ENCODE peak calls at places on chromosomes 12 and 14, in four cellular contexts. G, M, U and R are unnamed samples.

GRCh38 chr12:19867151-19867550 is 427.9 kb downstream of the AEBP2 start:
- DNase-seq in G (no peak), M (no peak), U (no peak), R (no peak)

GRCh38 chr12:118164798-118165486 is 29.0 kb downstream of the PEBP1 start:
- DNase-seq in G (no peak), M (no peak), U (peak), R (peak)

GRCh38 chr12:8088574-8088973 is 6.5 kb downstream of the NECAP1 start:
- DNase-seq in M (no peak), U (no peak), G (no peak), R (no peak)

GRCh38 chr12:22544038-22544979 is at the start of gene C2CD5:
- DNase-seq in U (peak), G (peak), M (peak), R (peak)

GRCh38 chr14:49553106-49553505 is 33.1 kb downstream of the RPS29 start:
- DNase-seq in M (no peak), G (no peak), U (no peak), R (no peak)

GRCh38 chr14:56248442-56248841 is 130.2 kb downstream of the PELI2 start:
- DNase-seq in G (no peak), M (no peak), U (no peak), R (no peak)

GRCh38 chr14:65190312-65190711 is 88.0 kb upstream of the MAX start:
- DNase-seq in U (no peak), G (no peak), M (no peak), R (no peak)

GRCh38 chr14:93927746-93928145 is 602 bp downstream of the FAM181A start:
- DNase-seq in U (no peak), G (no peak), M (no peak), R (no peak)

GRCh38 chr12:124509676-124510300 is 57.6 kb downstream of the NCOR2 start:
- DNase-seq in G (no peak), U (peak), M (peak), R (peak)

GRCh38 chr14:100433428-100433814 is 110.3 kb downstream of the SLC25A47 start:
- DNase-seq in G (no peak), U (no peak), M (no peak), R (no peak)

GRCh38 chr12:51889216-51890134 is 1.6 kb downstream of the ANKRD33 start:
- DNase-seq in G (no peak), U (no peak), M (no peak), R (no peak)
- TF ChIP-seq CTCF in G (peak), U (peak), M (no peak), R (peak)

GRCh38 chr14:105066285-105067071 is 1.2 kb upstream of the GPR132 start:
- DNase-seq in M (no peak), U (no peak), G (peak), R (no peak)
- H3K4me3 ChIP-seq in M (no peak), U (no peak), G (no peak), R (no peak)

GRCh38 chr14:23115918-23116317 is 3.1 kb downstream of the CEBPE start:
- DNase-seq in M (no peak), U (no peak), G (no peak), R (no peak)

GRCh38 chr14:23114120-23114458 is 5.0 kb downstream of the CEBPE start:
- DNase-seq in U (no peak), M (no peak), G (no peak), R (no peak)

GRCh38 chr14:23113346-23114119 is 5.5 kb downstream of the CEBPE start:
- DNase-seq in U (no peak), M (no peak), G (no peak), R (peak)

GRCh38 chr14:23115492-23115850 is 3.6 kb downstream of the CEBPE start:
- DNase-seq in G (no peak), M (no peak), U (no peak), R (no peak)

GRCh38 chr14:23114669-23115491 is 4.2 kb downstream of the CEBPE start:
- DNase-seq in M (no peak), G (peak), U (peak), R (peak)
- TF ChIP-seq CTCF in M (no peak), G (no peak), U (peak), R (no peak)

GRCh38 chr12:57146092-57146491 is 1.3 kb downstream of the LRP1-AS start:
- DNase-seq in M (no peak), U (no peak), G (no peak), R (no peak)

GRCh38 chr12:57147641-57147944 is 174 bp upstream of the LRP1-AS start:
- DNase-seq in M (no peak), G (no peak), U (peak), R (peak)

GRCh38 chr12:57145460-57146059 is 1.9 kb downstream of the LRP1-AS start:
- DNase-seq in M (no peak), U (no peak), G (no peak), R (no peak)

GRCh38 chr12:57148469-57149308 is 1.3 kb upstream of the LRP1-AS start:
- DNase-seq in M (peak), G (peak), U (no peak), R (peak)

DNA sequence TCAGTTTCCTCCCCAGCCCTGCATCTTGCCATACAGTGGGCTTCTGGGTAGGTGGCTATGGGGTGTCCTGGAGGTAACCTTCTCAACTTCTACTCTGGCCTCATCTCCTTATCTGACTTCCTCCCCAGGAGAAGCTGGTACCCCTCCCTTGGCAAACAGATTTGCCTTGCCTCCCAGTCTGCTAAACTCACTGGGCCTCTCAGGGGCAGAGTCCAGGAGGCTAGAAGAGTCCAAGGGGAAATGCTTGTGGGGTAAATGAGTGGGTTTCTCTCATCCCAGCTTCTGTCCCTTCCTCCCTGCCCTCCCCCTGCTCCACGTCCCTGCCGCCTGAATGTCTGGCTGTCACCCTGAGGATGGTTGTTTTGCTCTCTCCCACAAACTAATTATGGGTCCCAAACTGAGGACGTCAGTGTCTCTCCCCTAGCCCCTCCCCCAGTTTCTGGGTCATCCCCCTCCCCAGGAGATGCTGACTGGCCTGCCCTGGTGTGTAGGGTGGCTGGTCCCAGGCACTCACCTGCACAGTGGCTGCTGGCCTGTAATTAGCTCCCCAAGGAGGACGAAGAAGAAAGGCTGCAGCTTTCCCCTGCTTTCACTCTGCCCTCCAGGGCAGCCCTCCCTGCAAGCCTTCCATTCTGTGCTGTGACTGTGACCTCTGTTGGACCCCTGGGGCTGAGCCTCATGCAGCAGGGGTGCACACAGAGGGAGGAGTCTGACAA is at the start of gene LRP1-AS:
- DNase-seq in U (no peak), M (no peak), G (no peak), R (no peak)
- H3K4me3 ChIP-seq in U (no peak), M (no peak), G (no peak), R (no peak)

DNA sequence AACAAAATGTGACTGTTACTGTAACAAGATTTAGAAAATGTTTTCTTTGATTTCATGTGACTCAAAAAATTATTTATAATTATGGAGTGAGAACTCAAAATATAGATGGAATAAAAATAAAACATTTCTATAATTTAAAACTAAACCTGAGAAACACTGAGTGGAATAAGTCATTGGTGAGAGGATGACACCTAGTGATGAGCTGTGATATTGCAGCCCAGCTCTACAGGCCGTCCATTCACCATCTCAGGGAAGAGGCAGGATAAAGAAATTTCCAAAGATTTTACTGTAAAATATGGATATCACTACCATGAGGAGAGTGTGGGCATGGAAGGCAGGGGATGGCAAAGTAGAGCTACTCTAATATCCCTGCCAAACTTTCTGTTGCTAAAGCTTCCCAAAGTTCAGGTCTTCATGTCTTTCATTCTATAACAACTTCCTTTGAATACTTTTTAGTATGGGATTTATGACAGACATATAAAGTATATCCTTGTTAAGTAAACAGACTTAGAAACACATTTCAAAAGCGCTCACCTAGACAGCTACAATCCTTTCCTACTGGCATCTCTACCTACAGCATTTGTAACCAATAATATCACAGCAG is 308.0 kb downstream of the ITPR2 start:
- DNase-seq in M (peak), U (peak), G (no peak), R (peak)
- TF ChIP-seq CTCF in M (peak), U (peak), G (peak), R (peak)

DNA sequence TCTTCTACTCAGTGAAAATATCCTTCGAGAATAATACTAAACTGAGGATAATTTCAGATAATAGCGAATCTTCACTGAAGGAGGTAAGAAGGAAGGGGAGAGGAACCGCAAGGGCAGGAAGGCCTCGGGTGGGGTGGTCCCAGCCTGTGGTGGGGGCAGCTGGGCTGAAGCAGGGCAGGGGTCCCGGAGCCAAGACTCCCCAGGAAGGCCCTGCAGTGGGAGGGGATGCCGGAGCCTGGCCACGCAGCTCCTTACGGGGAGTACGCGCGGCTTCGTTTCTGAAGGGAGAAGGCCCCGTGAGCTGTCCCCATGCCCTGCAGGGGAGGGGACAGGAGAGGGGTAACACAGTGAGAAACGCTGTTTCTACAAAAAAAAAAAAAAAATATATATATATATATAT is 21.2 kb downstream of the STX2 start:
- DNase-seq in M (no peak), G (no peak), U (no peak), R (no peak)
- H3K4me3 ChIP-seq in M (no peak), G (no peak), U (no peak), R (no peak)

GRCh38 chr12:107929436-107929835 is 154.9 kb downstream of the ASCL4 start:
- DNase-seq in U (peak), M (no peak), G (no peak), R (peak)
- TF ChIP-seq CTCF in U (no peak), M (no peak), G (no peak), R (peak)

DNA sequence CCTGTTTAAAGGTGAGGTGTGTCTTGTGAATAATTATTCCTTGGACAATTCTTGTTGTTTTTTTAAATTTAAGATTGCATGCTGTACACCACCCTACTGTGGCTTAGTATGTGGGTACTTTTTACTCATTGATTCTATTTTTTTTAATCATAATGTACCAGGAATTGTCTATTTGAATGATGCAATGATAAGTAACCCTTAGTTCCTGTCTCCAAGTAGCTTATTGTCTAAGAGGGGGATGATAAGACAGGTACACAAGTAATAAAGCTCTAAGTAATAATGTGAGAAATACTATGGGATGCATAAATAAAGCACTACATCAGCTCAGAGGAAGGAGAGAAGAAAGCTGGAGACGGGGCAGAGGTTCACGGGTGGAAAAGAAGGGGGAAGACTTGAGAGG is 90.9 kb downstream of the MYRFL start:
- DNase-seq in M (no peak), U (no peak), G (no peak), R (no peak)
- H3K4me3 ChIP-seq in M (no peak), U (no peak), G (no peak), R (no peak)